ENCODE peak calls at places on chromosomes 3 and 15, in five cellular contexts. L, R, F, G and U are unnamed samples.

GRCh38 chr15:40064231-40064894 is 25.4 kb upstream of the SRP14 start:
- DNase-seq in R (no peak), F (no peak), G (no peak), L (peak; percentile 73), U (peak; percentile 91)

GRCh38 chr3:42991369-42992315 is 12.5 kb downstream of the GASK1A start:
- DNase-seq in G (no peak), F (no peak), R (no peak), L (peak; percentile 9), U (peak; percentile 62)

GRCh38 chr3:197430961-197431910 is 124.5 kb downstream of the BDH1 start:
- DNase-seq in L (peak; percentile 73), G (no peak), R (no peak), F (no peak), U (no peak)

GRCh38 chr15:39301589-39301999 is 279.3 kb upstream of the THBS1 start:
- DNase-seq in G (no peak), F (no peak), R (no peak), L (peak; percentile 77), U (no peak)

GRCh38 chr3:129045675-129046036 is 14.9 kb upstream of the GP9 start:
- DNase-seq in F (peak; percentile 58), L (no peak), R (no peak), G (no peak), U (no peak)

GRCh38 chr15:48825075-48825474 is 14.2 kb upstream of the CEP152 start:
- DNase-seq in G (no peak), L (no peak), R (no peak), F (no peak), U (no peak)

GRCh38 chr3:178646205-178646604 is 110.0 kb downstream of the KCNMB2 start:
- DNase-seq in G (no peak), L (no peak), F (no peak), R (no peak), U (no peak)

GRCh38 chr3:115806501-115806900 is 183.2 kb downstream of the GAP43 start:
- DNase-seq in G (no peak), R (no peak), L (peak; percentile 58), F (no peak), U (no peak)

GRCh38 chr15:95930659-95931375 is 399.7 kb upstream of the NR2F2 start:
- DNase-seq in L (no peak), R (no peak), F (no peak), G (no peak), U (no peak)

GRCh38 chr3:140546649-140547048 is 131.2 kb upstream of the TRIM42 start:
- DNase-seq in F (no peak), R (no peak), L (no peak), G (no peak), U (peak; percentile 19)

GRCh38 chr15:40829155-40829554 is 647 bp upstream of the PPP1R14D start:
- DNase-seq in G (no peak), R (no peak), L (no peak), F (no peak), U (no peak)

GRCh38 chr3:126293370-126294082 is 63.7 kb downstream of the KLF15 start:
- DNase-seq in G (no peak), R (no peak), F (peak; percentile 14), L (peak; percentile 65), U (no peak)

GRCh38 chr15:40763801-40764765 is at the start of gene GCHFR:
- DNase-seq in R (peak; percentile 42), L (peak; percentile 47), G (no peak), F (peak; percentile 85), U (peak; percentile 73)

GRCh38 chr3:36907911-36908646 is 36.8 kb downstream of the TRANK1 start:
- DNase-seq in R (no peak), L (peak; percentile 81), G (no peak), F (no peak), U (no peak)

GRCh38 chr15:83816124-83816883 is 162.4 kb downstream of the ADAMTSL3 start:
- DNase-seq in F (no peak), L (no peak), G (no peak), R (no peak), U (no peak)

GRCh38 chr3:185677146-185677829 is 91.2 kb downstream of the SENP2 start:
- DNase-seq in G (no peak), L (peak; percentile 77), F (no peak), R (peak; percentile 40), U (peak; percentile 89)

GRCh38 chr3:90069748-90070147 is 962.3 kb downstream of the EPHA3 start:
- DNase-seq in F (no peak), R (no peak), L (no peak), G (no peak), U (peak; percentile 93)

GRCh38 chr3:112327371-112327951 is 5.5 kb upstream of the CD200 start:
- DNase-seq in F (no peak), G (no peak), R (no peak), L (peak; percentile 68), U (peak; percentile 77)

GRCh38 chr15:25236143-25236860 is 202.5 kb downstream of the UBE3A start:
- DNase-seq in R (no peak), F (no peak), G (no peak), L (no peak), U (no peak)

GRCh38 chr3:143165211-143165610 is 45.6 kb downstream of the CHST2 start:
- DNase-seq in R (no peak), F (no peak), G (no peak), L (no peak), U (no peak)

GRCh38 chr15:63765338-63765737 is 68.4 kb downstream of the HERC1 start:
- DNase-seq in F (no peak), L (no peak), G (peak; percentile 23), R (no peak), U (peak; percentile 14)

GRCh38 chr15:31485431-31485830 is 158.8 kb downstream of the KLF13 start:
- DNase-seq in G (no peak), F (peak; percentile 18), R (no peak), L (no peak), U (no peak)

GRCh38 chr3:46989146-46989810 is 9.8 kb downstream of the NBEAL2 start:
- DNase-seq in G (no peak), L (no peak), F (peak; percentile 57), R (no peak), U (peak; percentile 76)

GRCh38 chr15:59303641-59304433 is 68.8 kb downstream of the MYO1E start:
- DNase-seq in R (no peak), G (no peak), L (peak; percentile 22), F (no peak), U (no peak)

GRCh38 chr3:39191103-39191502 is 1.3 kb downstream of the XIRP1 start:
- DNase-seq in R (no peak), F (peak; percentile 28), G (no peak), L (no peak), U (peak; percentile 64)

GRCh38 chr3:13462822-13463221 is 17.3 kb upstream of the HDAC11 start:
- DNase-seq in G (no peak), F (no peak), L (no peak), R (no peak), U (no peak)

GRCh38 chr3:137767146-137768020 is 3.3 kb downstream of the SOX14 start:
- DNase-seq in F (peak; percentile 93), R (no peak), G (peak; percentile 78), L (no peak), U (peak; percentile 72)

GRCh38 chr15:76139368-76140068 is 79.7 kb downstream of the TMEM266 start:
- DNase-seq in R (peak; percentile 80), G (peak; percentile 65), F (peak; percentile 89), L (peak; percentile 66), U (peak; percentile 92)

GRCh38 chr3:4601926-4602325 is 108.8 kb downstream of the ITPR1 start:
- DNase-seq in R (no peak), L (no peak), F (no peak), G (no peak), U (no peak)

GRCh38 chr3:89560546-89560945 is 453.1 kb downstream of the EPHA3 start:
- DNase-seq in R (no peak), F (no peak), G (no peak), L (peak; percentile 54), U (peak; percentile 44)

GRCh38 chr15:63880019-63880418 is 46.3 kb upstream of the HERC1 start:
- DNase-seq in R (no peak), G (no peak), L (no peak), F (no peak), U (no peak)

GRCh38 chr15:96046620-96047240 is 283.8 kb upstream of the NR2F2 start:
- DNase-seq in F (no peak), L (no peak), G (no peak), R (no peak), U (peak; percentile 68)

GRCh38 chr15:39058371-39059131 is 493.9 kb upstream of the RASGRP1 start:
- DNase-seq in L (no peak), R (no peak), F (no peak), G (no peak), U (no peak)

GRCh38 chr3:70556056-70556455 is 243.6 kb upstream of the MDFIC2 start:
- DNase-seq in L (peak; percentile 69), R (no peak), G (no peak), F (no peak), U (no peak)

GRCh38 chr3:128489860-128490649 is 2.9 kb downstream of the GATA2 start:
- DNase-seq in F (peak; percentile 71), G (no peak), R (no peak), L (no peak), U (peak; percentile 92)

GRCh38 chr3:159858650-159859049 is 130.0 kb upstream of the IL12A start:
- DNase-seq in G (no peak), L (no peak), F (no peak), R (no peak), U (no peak)
- H2BK5ac ChIP-seq in G (no peak overlapping the region), L (no peak overlapping the region), F (no peak overlapping the region), R (no peak overlapping the region), U (no peak overlapping the region)

DNA sequence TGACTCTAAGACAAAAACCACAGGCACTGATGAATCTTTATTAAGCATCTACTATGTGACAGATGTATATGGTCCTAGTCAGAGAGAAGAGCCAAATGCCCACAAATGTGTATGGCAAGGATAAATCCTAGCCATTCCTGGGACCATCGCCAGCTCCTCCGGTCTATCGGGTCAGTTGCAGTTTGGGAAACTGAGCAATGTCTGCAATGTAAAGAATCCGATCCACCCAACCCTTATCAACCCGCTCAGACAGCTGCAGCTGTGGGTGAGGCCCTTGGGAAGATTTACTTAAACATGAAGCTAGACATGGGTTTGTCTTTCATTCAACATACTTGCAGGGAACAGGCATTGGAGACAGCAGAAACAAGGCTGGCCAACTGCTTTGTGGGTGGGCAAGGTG is 40.5 kb upstream of the CDV3 start:
- DNase-seq in G (no peak), L (peak; percentile 81), R (no peak), F (no peak), U (peak; percentile 28)
- H3K4ac ChIP-seq in G (no peak overlapping the region), L (peak overlapping the region; percentile 95), R (no peak overlapping the region), F (no peak overlapping the region), U (no peak overlapping the region)

DNA sequence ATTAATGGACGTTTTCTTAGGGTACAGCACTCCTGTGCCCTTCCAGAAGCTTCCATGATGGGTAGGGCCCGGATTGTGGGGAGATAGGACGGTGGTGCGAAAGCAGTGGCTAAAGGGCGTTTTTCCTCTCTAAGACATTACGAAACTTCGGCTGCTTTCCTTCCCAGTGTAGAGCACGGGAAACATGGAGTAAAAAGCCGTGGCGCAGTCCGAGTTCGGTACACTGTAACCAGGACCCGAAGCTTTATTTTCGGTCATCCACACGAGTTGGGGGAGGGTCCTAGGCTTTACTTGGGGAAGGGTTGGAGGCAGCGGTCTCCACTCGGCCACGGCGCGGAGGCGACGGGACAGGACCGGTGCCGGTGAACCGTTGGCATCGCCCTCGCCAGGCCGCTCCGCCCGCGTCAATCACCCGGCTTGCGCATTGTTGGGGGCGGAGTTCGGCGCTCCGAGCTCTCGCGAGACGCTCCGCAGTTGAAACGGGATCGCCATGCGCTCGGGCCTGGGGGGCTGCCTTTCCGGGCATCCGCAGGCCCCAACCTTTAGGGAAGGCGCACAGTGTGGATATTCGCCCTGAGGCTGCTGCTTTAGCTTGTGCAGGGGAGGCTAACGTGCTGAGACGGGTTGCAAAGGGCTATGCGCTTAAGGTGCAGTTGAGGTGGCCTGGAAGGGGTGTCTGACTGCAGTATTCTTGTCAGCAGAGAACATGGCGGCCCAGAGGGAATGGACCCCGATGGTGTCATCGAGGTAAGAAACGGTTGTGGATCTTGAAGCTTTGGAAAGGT is 546 bp downstream of the EIF4A2 start:
- DNase-seq in L (peak; percentile 64), R (peak; percentile 70), G (no peak), F (peak; percentile 58), U (peak; percentile 83)
- H2BK5ac ChIP-seq in L (peak overlapping the region; percentile 88), R (peak overlapping the region; percentile 46), G (peak overlapping the region; percentile 98), F (no peak overlapping the region), U (peak overlapping the region; percentile 62)

GRCh38 chr15:100877551-100877950 is 2.1 kb upstream of the ALDH1A3 start:
- DNase-seq in G (no peak), R (no peak), L (no peak), F (peak; percentile 56), U (no peak)
- H3K4ac ChIP-seq in G (no peak overlapping the region), R (no peak overlapping the region), L (no peak overlapping the region), F (no peak overlapping the region), U (no peak overlapping the region)